ENCODE peak calls at places on chromosomes 11 and 22, in five cellular contexts. Z is testis, G is brain microvascular endothelial cell, M is astrocyte of the spinal cord, R is PC-9. Y is an unnamed sample.

GRCh38 chr11:29260939-29261705 is 755.7 kb downstream of the KCNA4 start:
- DNase-seq in Z (no peak), G (peak; percentile 36), M (peak; percentile 46), R (peak; percentile 65), Y (no peak)

GRCh38 chr11:19832166-19832750 is 119.6 kb downstream of the NAV2 start:
- DNase-seq in Z (no peak), G (no peak), M (no peak), R (no peak), Y (no peak)

GRCh38 chr11:36108812-36109498 is 165.1 kb downstream of the LDLRAD3 start:
- DNase-seq in Z (no peak), G (no peak), M (no peak), R (no peak), Y (no peak)

GRCh38 chr11:79101736-79102135 is 339.1 kb downstream of the TENM4 start:
- DNase-seq in Z (no peak), G (no peak), M (no peak), R (no peak), Y (no peak)

GRCh38 chr22:36220457-36220921 is 18.8 kb downstream of the APOL2 start:
- DNase-seq in Z (peak; percentile 60), G (peak; percentile 51), M (peak; percentile 43), R (no peak), Y (no peak)

GRCh38 chr11:132263231-132263630 is 892.8 kb downstream of the NTM start:
- DNase-seq in Z (no peak), G (no peak), M (no peak), R (no peak), Y (no peak)

GRCh38 chr11:22539851-22540376 is 85.7 kb downstream of the FANCF start:
- DNase-seq in Z (no peak), G (peak; percentile 27), M (peak; percentile 22), R (no peak), Y (peak; percentile 9)

GRCh38 chr22:43342347-43343261 is 568 bp downstream of the SCUBE1 start:
- DNase-seq in Z (no peak), G (no peak), M (no peak), R (no peak), Y (no peak)

GRCh38 chr11:90774727-90775572 is 552.1 kb upstream of the CHORDC1 start:
- DNase-seq in Z (no peak), G (no peak), M (no peak), R (no peak), Y (no peak)

GRCh38 chr22:49240016-49240380 is 587.7 kb downstream of the BRD1 start:
- DNase-seq in Z (peak; percentile 2), G (no peak), M (no peak), R (no peak), Y (no peak)

GRCh38 chr11:2913029-2913431 is 16.2 kb downstream of the PHLDA2 start:
- DNase-seq in Z (no peak), G (peak; percentile 58), M (peak; percentile 74), R (peak; percentile 32), Y (no peak)

GRCh38 chr22:49330421-49331222 is 497.1 kb downstream of the BRD1 start:
- DNase-seq in Z (no peak), G (no peak), M (no peak), R (no peak), Y (no peak)

GRCh38 chr22:22515890-22516289 is 4.2 kb downstream of the ZNF280A start:
- DNase-seq in Z (no peak), G (no peak), M (no peak), R (no peak), Y (no peak)

GRCh38 chr22:22942511-22943329 is 55.1 kb downstream of the IGLL5 start:
- DNase-seq in Z (peak; percentile 85), G (peak; percentile 59), M (peak; percentile 38), R (peak; percentile 22), Y (peak; percentile 38)

GRCh38 chr11:34356576-34356917 is 1.3 kb downstream of the ABTB2 start:
- DNase-seq in Z (peak; percentile 25), G (peak; percentile 39), M (peak; percentile 60), R (peak; percentile 53), Y (no peak)

GRCh38 chr11:17036666-17037658 is 22.7 kb upstream of the PLEKHA7 start:
- DNase-seq in Z (no peak), G (no peak), M (no peak), R (no peak), Y (no peak)

GRCh38 chr11:69352715-69353325 is 58.9 kb downstream of the MYEOV start:
- DNase-seq in Z (no peak), G (peak; percentile 95), M (peak; percentile 90), R (no peak), Y (peak; percentile 95)

GRCh38 chr11:77547863-77548551 is 41.7 kb upstream of the AQP11 start:
- DNase-seq in Z (peak; percentile 51), G (peak; percentile 36), M (peak; percentile 75), R (peak; percentile 39), Y (peak; percentile 59)

GRCh38 chr11:3215346-3216026 is 3.1 kb downstream of the MRGPRG start:
- DNase-seq in Z (no peak), G (no peak), M (no peak), R (no peak), Y (no peak)

GRCh38 chr22:43560651-43561050 is 148.8 kb downstream of the MPPED1 start:
- DNase-seq in Z (no peak), G (no peak), M (no peak), R (no peak), Y (no peak)

GRCh38 chr11:66316849-66317251 is at the start of gene CD248:
- DNase-seq in Z (peak; percentile 69), G (peak; percentile 47), M (peak; percentile 82), R (no peak), Y (no peak)

GRCh38 chr11:80031014-80031565 is 590.3 kb upstream of the TENM4 start:
- DNase-seq in Z (no peak), G (no peak), M (no peak), R (no peak), Y (no peak)

GRCh38 chr11:63212742-63213141 is 30.7 kb downstream of the SLC22A25 start:
- DNase-seq in Z (no peak), G (peak; percentile 16), M (peak; percentile 1), R (peak; percentile 12), Y (peak; percentile 1)

GRCh38 chr11:125253795-125254525 is 89.4 kb downstream of the PKNOX2 start:
- DNase-seq in Z (no peak), G (no peak), M (no peak), R (no peak), Y (no peak)

GRCh38 chr11:125256471-125257010 is 92.0 kb downstream of the PKNOX2 start:
- DNase-seq in Z (no peak), G (no peak), M (no peak), R (no peak), Y (no peak)

GRCh38 chr11:125258626-125259025 is 94.1 kb downstream of the PKNOX2 start:
- DNase-seq in Z (no peak), G (no peak), M (no peak), R (no peak), Y (no peak)

GRCh38 chr11:125257751-125258150 is 93.2 kb downstream of the PKNOX2 start:
- DNase-seq in Z (no peak), G (no peak), M (no peak), R (no peak), Y (no peak)

DNA sequence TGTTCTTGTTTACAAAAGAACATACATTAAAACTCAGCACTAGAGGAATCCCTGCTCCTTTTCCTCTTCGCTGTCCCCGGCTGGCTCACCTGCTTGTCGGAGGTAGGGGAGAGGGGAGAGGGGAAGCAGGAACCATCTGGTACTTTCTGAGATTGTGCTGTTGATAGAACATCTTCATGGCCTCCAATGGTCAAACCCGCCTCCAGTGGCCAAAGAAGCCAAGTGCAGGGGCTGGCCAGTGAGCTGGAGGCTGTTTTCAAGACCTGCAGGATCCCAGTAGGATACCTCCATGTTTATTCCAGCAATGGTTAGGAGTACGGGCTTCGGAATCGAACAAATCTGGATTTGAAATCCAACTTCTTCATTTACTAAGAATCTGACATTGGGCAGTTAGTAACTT is 92.6 kb downstream of the PKNOX2 start:
- DNase-seq in Z (no peak), G (no peak), M (no peak), R (no peak), Y (no peak)
- TF ChIP-seq CTCF in Z (no peak), G (peak; percentile 63), M (peak; percentile 45), R (peak; percentile 24), Y (peak; percentile 23)

GRCh38 chr11:44564653-44565007 is 833 bp upstream of the CD82 start:
- DNase-seq in Z (peak; percentile 74), G (peak; percentile 65), M (peak; percentile 86), R (peak; percentile 76), Y (no peak)

GRCh38 chr11:44565008-44565745 is at the start of gene CD82:
- DNase-seq in Z (peak; percentile 100), G (peak; percentile 99), M (peak; percentile 99), R (peak; percentile 100), Y (peak; percentile 81)

GRCh38 chr11:44566952-44567875 is 1.8 kb downstream of the CD82 start:
- DNase-seq in Z (no peak), G (no peak), M (no peak), R (no peak), Y (no peak)

GRCh38 chr11:44566559-44566949 is 1.1 kb downstream of the CD82 start:
- DNase-seq in Z (no peak), G (no peak), M (no peak), R (no peak), Y (no peak)

GRCh38 chr11:44565746-44566558 is 489 bp downstream of the CD82 start:
- DNase-seq in Z (no peak), G (no peak), M (no peak), R (no peak), Y (no peak)
- TF ChIP-seq CTCF in Z (no peak), G (no peak), M (no peak), R (peak; percentile 46), Y (no peak)

DNA sequence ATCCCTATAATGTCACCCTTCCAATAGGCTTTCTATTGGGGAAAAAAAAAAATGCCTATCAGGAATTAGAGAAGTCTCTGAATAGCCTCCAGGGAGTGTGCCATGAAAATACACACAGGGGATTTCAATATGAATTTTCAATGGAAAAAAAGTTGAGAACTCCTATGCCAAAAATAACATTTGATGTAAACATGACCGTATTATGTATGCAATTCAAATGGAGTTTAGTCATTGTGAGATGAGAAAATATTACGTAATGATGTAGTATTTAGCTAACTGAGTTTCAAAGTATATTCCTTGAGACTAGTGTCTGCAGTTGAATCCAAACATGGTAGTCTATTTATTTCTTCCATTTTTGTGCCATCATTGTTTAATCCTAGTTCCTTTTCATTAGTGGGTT is 182.3 kb downstream of the BLID start:
- DNase-seq in Z (no peak), G (no peak), M (peak; percentile 21), R (no peak), Y (no peak)
- TF ChIP-seq CTCF in Z (no peak), G (no peak), M (no peak), R (no peak), Y (no peak)

GRCh38 chr11:810040-810567 is 337 bp downstream of the RPLP2 start:
- DNase-seq in Z (no peak), G (no peak), M (no peak), R (no peak), Y (no peak)
- TF ChIP-seq CTCF in Z (no peak), G (no peak), M (no peak), R (no peak), Y (no peak)

Y was measured in HFF-Myc.